ENCODE peak calls at places on chromosome 1, in six cellular contexts. One of them, this sample, is unnamed.

GRCh38 chr1:90707363-90707710 is 9.8 kb downstream of the BARHL2 start:
- DNase-seq in transverse colon: peak; percentile 52
- DNase-seq in prostate gland: no peak
- DNase-seq in heart left ventricle: no peak
- DNase-seq in CD4-positive, alpha-beta memory T cell: no peak
- DNase-seq in adipocyte: peak; percentile 51
- DNase-seq in this sample: no peak

GRCh38 chr1:246687002-246687401 is 37.2 kb upstream of the SCCPDH start:
- DNase-seq in transverse colon: no peak
- DNase-seq in prostate gland: no peak
- DNase-seq in heart left ventricle: no peak
- DNase-seq in CD4-positive, alpha-beta memory T cell: no peak
- DNase-seq in adipocyte: no peak
- DNase-seq in this sample: no peak

GRCh38 chr1:163093579-163093978 is 24.4 kb downstream of the RGS4 start:
- DNase-seq in transverse colon: no peak
- DNase-seq in prostate gland: no peak
- DNase-seq in heart left ventricle: no peak
- DNase-seq in CD4-positive, alpha-beta memory T cell: no peak
- DNase-seq in adipocyte: no peak
- DNase-seq in this sample: no peak

GRCh38 chr1:202710070-202711025 is at the start of gene SYT2:
- DNase-seq in transverse colon: peak; percentile 16
- DNase-seq in prostate gland: no peak
- DNase-seq in heart left ventricle: no peak
- DNase-seq in CD4-positive, alpha-beta memory T cell: no peak
- DNase-seq in adipocyte: peak; percentile 54
- DNase-seq in this sample: no peak

GRCh38 chr1:244218220-244218619 is 167.1 kb downstream of the ZBTB18 start:
- DNase-seq in transverse colon: no peak
- DNase-seq in prostate gland: no peak
- DNase-seq in heart left ventricle: no peak
- DNase-seq in CD4-positive, alpha-beta memory T cell: no peak
- DNase-seq in adipocyte: no peak
- DNase-seq in this sample: no peak

GRCh38 chr1:151815716-151816327 is 10.6 kb upstream of the LINGO4 start:
- DNase-seq in transverse colon: peak; percentile 48
- DNase-seq in prostate gland: no peak
- DNase-seq in heart left ventricle: no peak
- DNase-seq in CD4-positive, alpha-beta memory T cell: peak; percentile 74
- DNase-seq in adipocyte: no peak
- DNase-seq in this sample: peak; percentile 59

GRCh38 chr1:109792056-109792831 is 28.5 kb upstream of the EPS8L3 start:
- DNase-seq in transverse colon: peak; percentile 67
- DNase-seq in prostate gland: no peak
- DNase-seq in heart left ventricle: peak; percentile 85
- DNase-seq in CD4-positive, alpha-beta memory T cell: no peak
- DNase-seq in adipocyte: peak; percentile 94
- DNase-seq in this sample: no peak

GRCh38 chr1:40703316-40703715 is 11.8 kb downstream of the NFYC start:
- DNase-seq in transverse colon: no peak
- DNase-seq in prostate gland: no peak
- DNase-seq in heart left ventricle: no peak
- DNase-seq in CD4-positive, alpha-beta memory T cell: no peak
- DNase-seq in adipocyte: peak; percentile 12
- DNase-seq in this sample: no peak

GRCh38 chr1:44154049-44154448 is 12.6 kb upstream of the KLF18 start:
- DNase-seq in transverse colon: no peak
- DNase-seq in prostate gland: no peak
- DNase-seq in heart left ventricle: no peak
- DNase-seq in CD4-positive, alpha-beta memory T cell: no peak
- DNase-seq in adipocyte: peak; percentile 67
- DNase-seq in this sample: no peak

GRCh38 chr1:192951961-192952460 is 107.1 kb downstream of the UCHL5 start:
- DNase-seq in transverse colon: peak; percentile 10
- DNase-seq in prostate gland: no peak
- DNase-seq in heart left ventricle: no peak
- DNase-seq in CD4-positive, alpha-beta memory T cell: no peak
- DNase-seq in adipocyte: peak; percentile 80
- DNase-seq in this sample: no peak

GRCh38 chr1:57796609-57797008 is 372.7 kb upstream of the DAB1 start:
- DNase-seq in transverse colon: no peak
- DNase-seq in prostate gland: no peak
- DNase-seq in heart left ventricle: no peak
- DNase-seq in CD4-positive, alpha-beta memory T cell: no peak
- DNase-seq in adipocyte: no peak
- DNase-seq in this sample: no peak

GRCh38 chr1:166876540-166876838 is 425 bp upstream of the TADA1 start:
- DNase-seq in transverse colon: no peak
- DNase-seq in prostate gland: no peak
- DNase-seq in heart left ventricle: no peak
- DNase-seq in CD4-positive, alpha-beta memory T cell: no peak
- DNase-seq in adipocyte: no peak
- DNase-seq in this sample: no peak

GRCh38 chr1:172449585-172450523 is 6.0 kb upstream of the PIGC start:
- DNase-seq in transverse colon: peak; percentile 58
- DNase-seq in prostate gland: no peak
- DNase-seq in heart left ventricle: peak; percentile 73
- DNase-seq in CD4-positive, alpha-beta memory T cell: peak; percentile 29
- DNase-seq in adipocyte: peak; percentile 88
- DNase-seq in this sample: no peak

GRCh38 chr1:203057831-203058673 is 27.8 kb downstream of the MYOG start:
- DNase-seq in transverse colon: no peak
- DNase-seq in prostate gland: no peak
- DNase-seq in heart left ventricle: no peak
- DNase-seq in CD4-positive, alpha-beta memory T cell: no peak
- DNase-seq in adipocyte: peak; percentile 88
- DNase-seq in this sample: no peak

GRCh38 chr1:152049291-152050073 is 12.7 kb upstream of the S100A11 start:
- DNase-seq in transverse colon: no peak
- DNase-seq in prostate gland: no peak
- DNase-seq in heart left ventricle: no peak
- DNase-seq in CD4-positive, alpha-beta memory T cell: no peak
- DNase-seq in adipocyte: peak; percentile 67
- DNase-seq in this sample: no peak

GRCh38 chr1:32307313-32307712 is 15.4 kb downstream of the HDAC1 start:
- DNase-seq in transverse colon: no peak
- DNase-seq in prostate gland: no peak
- DNase-seq in heart left ventricle: no peak
- DNase-seq in CD4-positive, alpha-beta memory T cell: no peak
- DNase-seq in adipocyte: peak; percentile 46
- DNase-seq in this sample: no peak

GRCh38 chr1:228753933-228754332 is 18.7 kb downstream of the RHOU start:
- DNase-seq in transverse colon: no peak
- DNase-seq in prostate gland: no peak
- DNase-seq in heart left ventricle: no peak
- DNase-seq in CD4-positive, alpha-beta memory T cell: no peak
- DNase-seq in adipocyte: peak; percentile 2
- DNase-seq in this sample: no peak

GRCh38 chr1:226248091-226248490 is 24.6 kb downstream of the MIXL1 start:
- DNase-seq in transverse colon: no peak
- DNase-seq in prostate gland: no peak
- DNase-seq in heart left ventricle: no peak
- DNase-seq in CD4-positive, alpha-beta memory T cell: no peak
- DNase-seq in adipocyte: peak; percentile 90
- DNase-seq in this sample: no peak

GRCh38 chr1:84635261-84635848 is 54.9 kb downstream of the SSX2IP start:
- DNase-seq in transverse colon: no peak
- DNase-seq in prostate gland: no peak
- DNase-seq in heart left ventricle: no peak
- DNase-seq in CD4-positive, alpha-beta memory T cell: no peak
- DNase-seq in adipocyte: no peak
- DNase-seq in this sample: no peak

GRCh38 chr1:169149555-169150286 is 43.2 kb downstream of the ATP1B1 start:
- DNase-seq in transverse colon: no peak
- DNase-seq in prostate gland: no peak
- DNase-seq in heart left ventricle: no peak
- DNase-seq in CD4-positive, alpha-beta memory T cell: no peak
- DNase-seq in adipocyte: peak; percentile 38
- DNase-seq in this sample: no peak

GRCh38 chr1:180778782-180779398 is 133.8 kb upstream of the KIAA1614 start:
- DNase-seq in transverse colon: no peak
- DNase-seq in prostate gland: no peak
- DNase-seq in heart left ventricle: no peak
- DNase-seq in CD4-positive, alpha-beta memory T cell: no peak
- DNase-seq in adipocyte: no peak
- DNase-seq in this sample: no peak

GRCh38 chr1:109762039-109762585 is 1.6 kb downstream of the EPS8L3 start:
- DNase-seq in transverse colon: peak; percentile 5
- DNase-seq in prostate gland: no peak
- DNase-seq in heart left ventricle: no peak
- DNase-seq in CD4-positive, alpha-beta memory T cell: no peak
- DNase-seq in adipocyte: no peak
- DNase-seq in this sample: no peak

GRCh38 chr1:111789666-111790316 is 34.1 kb downstream of the DDX20 start:
- DNase-seq in transverse colon: no peak
- DNase-seq in prostate gland: no peak
- DNase-seq in heart left ventricle: no peak
- DNase-seq in CD4-positive, alpha-beta memory T cell: no peak
- DNase-seq in adipocyte: peak; percentile 53
- DNase-seq in this sample: no peak

DNA sequence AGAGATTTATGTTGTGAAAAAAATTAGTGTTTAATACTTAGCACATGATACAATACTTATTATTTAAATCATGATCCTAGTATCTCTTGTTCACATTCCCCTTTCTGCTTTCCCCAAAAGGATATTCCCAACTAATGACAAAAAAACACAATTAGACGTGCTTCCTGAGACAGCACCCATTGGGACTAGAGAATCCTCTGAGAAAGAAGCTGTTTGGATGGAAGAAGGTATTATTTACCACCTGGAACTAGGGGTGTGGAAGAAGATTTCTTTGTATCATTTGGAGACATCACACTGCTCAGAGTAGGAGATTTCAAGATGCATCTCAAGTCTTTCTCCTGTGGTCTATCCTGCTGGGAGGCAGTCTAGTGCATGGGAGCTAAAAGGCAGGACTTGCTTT is at the start of gene OR10Z1:
- DNase-seq in transverse colon: no peak
- DNase-seq in prostate gland: no peak
- DNase-seq in heart left ventricle: no peak
- DNase-seq in CD4-positive, alpha-beta memory T cell: no peak
- DNase-seq in adipocyte: no peak
- DNase-seq in this sample: no peak
- H3K9me3 ChIP-seq in transverse colon: no peaks in the 10 kb centered on the region
- H3K9me3 ChIP-seq in prostate gland: no peaks in the 10 kb centered on the region
- H3K9me3 ChIP-seq in heart left ventricle: no peaks in the 10 kb centered on the region
- H3K9me3 ChIP-seq in CD4-positive, alpha-beta memory T cell: no peaks in the 10 kb centered on the region
- H3K9me3 ChIP-seq in adipocyte: peaks cover 2% of the 10 kb centered on the region
- H3K9me3 ChIP-seq in this sample: no peaks in the 10 kb centered on the region

GRCh38 chr1:4762146-4762545 is 107.7 kb downstream of the AJAP1 start:
- DNase-seq in transverse colon: no peak
- DNase-seq in prostate gland: no peak
- DNase-seq in heart left ventricle: no peak
- DNase-seq in CD4-positive, alpha-beta memory T cell: no peak
- DNase-seq in adipocyte: no peak
- DNase-seq in this sample: no peak
- H3K9me3 ChIP-seq in transverse colon: no peaks in the 10 kb centered on the region
- H3K9me3 ChIP-seq in prostate gland: no peaks in the 10 kb centered on the region
- H3K9me3 ChIP-seq in heart left ventricle: no peaks in the 10 kb centered on the region
- H3K9me3 ChIP-seq in CD4-positive, alpha-beta memory T cell: no peaks in the 10 kb centered on the region
- H3K9me3 ChIP-seq in adipocyte: no peaks in the 10 kb centered on the region
- H3K9me3 ChIP-seq in this sample: no peaks in the 10 kb centered on the region

GRCh38 chr1:83023212-83023611 is 975.7 kb downstream of the TTLL7 start:
- DNase-seq in transverse colon: no peak
- DNase-seq in prostate gland: no peak
- DNase-seq in heart left ventricle: no peak
- DNase-seq in CD4-positive, alpha-beta memory T cell: no peak
- DNase-seq in adipocyte: no peak
- DNase-seq in this sample: no peak

GRCh38 chr1:83024251-83024767 is 974.6 kb downstream of the TTLL7 start:
- DNase-seq in transverse colon: no peak
- DNase-seq in prostate gland: no peak
- DNase-seq in heart left ventricle: peak; percentile 21
- DNase-seq in CD4-positive, alpha-beta memory T cell: no peak
- DNase-seq in adipocyte: peak; percentile 51
- DNase-seq in this sample: no peak

GRCh38 chr1:83026745-83027144 is 972.2 kb downstream of the TTLL7 start:
- DNase-seq in transverse colon: no peak
- DNase-seq in prostate gland: no peak
- DNase-seq in heart left ventricle: no peak
- DNase-seq in CD4-positive, alpha-beta memory T cell: no peak
- DNase-seq in adipocyte: peak; percentile 16
- DNase-seq in this sample: no peak

GRCh38 chr1:83017701-83018100 is 981.2 kb downstream of the TTLL7 start:
- DNase-seq in transverse colon: no peak
- DNase-seq in prostate gland: no peak
- DNase-seq in heart left ventricle: no peak
- DNase-seq in CD4-positive, alpha-beta memory T cell: no peak
- DNase-seq in adipocyte: no peak
- DNase-seq in this sample: no peak

DNA sequence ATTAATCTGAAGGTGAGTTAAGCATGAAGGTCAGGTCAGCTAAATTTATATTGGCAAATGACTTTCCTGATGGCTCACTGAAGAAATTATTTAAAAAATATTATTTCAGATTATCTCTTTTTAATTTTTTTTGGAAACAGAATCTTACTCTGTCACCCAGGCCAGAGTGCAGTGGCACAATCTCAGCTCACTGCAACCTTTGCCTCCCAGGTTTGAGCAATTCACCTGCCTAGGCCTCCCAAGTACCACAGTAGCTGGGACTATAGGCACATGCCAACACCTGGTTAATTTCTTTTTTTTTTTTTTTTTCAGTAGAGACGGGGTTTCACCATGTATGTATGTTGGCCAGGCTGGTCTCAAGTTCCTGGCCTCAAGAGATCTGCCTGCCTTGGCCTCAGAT is 976.7 kb downstream of the TTLL7 start:
- DNase-seq in transverse colon: no peak
- DNase-seq in prostate gland: no peak
- DNase-seq in heart left ventricle: no peak
- DNase-seq in CD4-positive, alpha-beta memory T cell: no peak
- DNase-seq in adipocyte: no peak
- DNase-seq in this sample: no peak
- H3K9me3 ChIP-seq in transverse colon: peaks cover 5% of the 10 kb centered on the region
- H3K9me3 ChIP-seq in prostate gland: no peaks in the 10 kb centered on the region
- H3K9me3 ChIP-seq in heart left ventricle: no peaks in the 10 kb centered on the region
- H3K9me3 ChIP-seq in CD4-positive, alpha-beta memory T cell: no peaks in the 10 kb centered on the region
- H3K9me3 ChIP-seq in adipocyte: peaks cover 12% of the 10 kb centered on the region
- H3K9me3 ChIP-seq in this sample: no peaks in the 10 kb centered on the region

GRCh38 chr1:14314032-14314431 is 284.5 kb upstream of the KAZN start:
- DNase-seq in transverse colon: no peak
- DNase-seq in prostate gland: no peak
- DNase-seq in heart left ventricle: no peak
- DNase-seq in CD4-positive, alpha-beta memory T cell: no peak
- DNase-seq in adipocyte: no peak
- DNase-seq in this sample: no peak

GRCh38 chr1:14308460-14308859 is 290.0 kb upstream of the KAZN start:
- DNase-seq in transverse colon: no peak
- DNase-seq in prostate gland: no peak
- DNase-seq in heart left ventricle: no peak
- DNase-seq in CD4-positive, alpha-beta memory T cell: no peak
- DNase-seq in adipocyte: no peak
- DNase-seq in this sample: no peak

DNA sequence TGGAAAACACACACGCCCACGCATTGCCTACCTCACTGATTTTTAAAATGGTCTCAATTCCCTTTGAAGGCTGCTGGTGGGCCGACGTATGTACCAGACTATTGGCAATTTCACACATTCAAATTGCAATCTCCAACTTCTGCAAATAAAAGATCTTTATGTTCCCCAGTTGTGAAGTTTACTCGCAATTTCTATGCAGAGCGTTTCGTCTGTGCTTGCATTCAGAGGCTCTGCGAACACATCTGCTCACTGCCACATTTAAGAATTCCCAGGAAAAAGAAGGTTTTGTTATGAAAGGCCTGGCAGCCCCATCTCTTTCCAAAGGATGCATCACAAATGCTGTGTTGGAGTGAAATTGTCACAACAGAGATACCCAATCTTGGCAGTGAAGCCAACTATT is 288.0 kb upstream of the KAZN start:
- DNase-seq in transverse colon: no peak
- DNase-seq in prostate gland: no peak
- DNase-seq in heart left ventricle: no peak
- DNase-seq in CD4-positive, alpha-beta memory T cell: no peak
- DNase-seq in adipocyte: no peak
- DNase-seq in this sample: no peak
- H3K9me3 ChIP-seq in transverse colon: no peaks in the 10 kb centered on the region
- H3K9me3 ChIP-seq in prostate gland: no peaks in the 10 kb centered on the region
- H3K9me3 ChIP-seq in heart left ventricle: no peaks in the 10 kb centered on the region
- H3K9me3 ChIP-seq in CD4-positive, alpha-beta memory T cell: no peaks in the 10 kb centered on the region
- H3K9me3 ChIP-seq in adipocyte: peaks cover 5% of the 10 kb centered on the region
- H3K9me3 ChIP-seq in this sample: no peaks in the 10 kb centered on the region